ENCODE peak calls at places on chromosomes 12 and 14, in nine cellular contexts. M is cardiac muscle cell, J is choroid plexus epithelial cell, H is Peyer's patch, Y is breast epithelium, F is WERI-Rb-1, E is astrocyte of the spinal cord, Q is mucosa of descending colon, G is osteocyte. I is an unnamed sample.

GRCh38 chr12:72723732-72724131 is 451.6 kb downstream of the TRHDE start:
- DNase-seq in F (no peak), G (no peak), J (no peak), M (no peak), H (no peak), Q (no peak), E (no peak), Y (no peak), I (no peak)

GRCh38 chr12:79737875-79738718 is 47.3 kb upstream of the PAWR start:
- DNase-seq in E (peak; percentile 74), G (no peak), Q (peak; percentile 85), J (peak; percentile 82), F (peak; percentile 42), Y (no peak), H (peak; percentile 18), M (peak; percentile 76), I (peak; percentile 56)

GRCh38 chr14:93778856-93779629 is 9.2 kb downstream of the PRIMA1 start:
- DNase-seq in M (no peak), J (no peak), Q (no peak), E (no peak), H (no peak), Y (no peak), F (no peak), G (no peak), I (no peak)

GRCh38 chr14:46306267-46306666 is 345.3 kb downstream of the RPL10L start:
- DNase-seq in G (no peak), F (no peak), J (no peak), Q (no peak), M (no peak), H (no peak), E (no peak), Y (no peak), I (no peak)

GRCh38 chr12:12693111-12693671 is 2.8 kb downstream of the GPR19 start:
- DNase-seq in E (no peak), M (no peak), Q (no peak), G (no peak), H (no peak), F (no peak), Y (no peak), J (no peak), I (no peak)

GRCh38 chr14:69682607-69683263 is 71.3 kb downstream of the SUSD6 start:
- DNase-seq in G (no peak), J (no peak), E (no peak), F (no peak), M (peak; percentile 68), Q (no peak), Y (peak; percentile 42), H (no peak), I (peak; percentile 40)

GRCh38 chr12:54052745-54053624 is 650 bp upstream of the HOXC4 start:
- DNase-seq in H (peak; percentile 75), G (no peak), J (no peak), Y (no peak), E (peak; percentile 67), Q (no peak), M (no peak), F (no peak), I (peak; percentile 59)

GRCh38 chr12:46722737-46723136 is 103.1 kb downstream of the SLC38A4 start:
- DNase-seq in H (no peak), M (peak; percentile 20), E (no peak), F (no peak), G (no peak), J (peak; percentile 29), Y (no peak), Q (no peak), I (no peak)

GRCh38 chr14:100400115-100400514 is 77.0 kb downstream of the SLC25A47 start:
- DNase-seq in H (no peak), E (no peak), J (no peak), Q (peak; percentile 54), M (no peak), G (no peak), F (no peak), Y (no peak), I (no peak)

GRCh38 chr14:103216399-103216798 is 93.1 kb downstream of the TNFAIP2 start:
- DNase-seq in Y (no peak), J (no peak), H (no peak), Q (no peak), F (no peak), G (no peak), M (no peak), E (no peak), I (no peak)

GRCh38 chr14:65255029-65255545 is 152.8 kb upstream of the MAX start:
- DNase-seq in E (peak; percentile 64), M (peak; percentile 51), Q (no peak), Y (no peak), G (no peak), H (no peak), F (no peak), J (peak; percentile 56), I (peak; percentile 17)

GRCh38 chr14:94914191-94914590 is 144.3 kb upstream of the GSC start:
- DNase-seq in E (no peak), H (no peak), Y (no peak), F (no peak), J (no peak), Q (peak; percentile 56), M (no peak), G (no peak), I (no peak)

GRCh38 chr12:108495054-108495453 is 20.0 kb upstream of the FICD start:
- DNase-seq in Y (no peak), E (peak; percentile 32), M (peak; percentile 49), H (no peak), G (no peak), F (peak; percentile 52), Q (peak; percentile 34), J (peak; percentile 74), I (peak; percentile 66)

GRCh38 chr12:113788020-113788856 is 177.9 kb downstream of the RBM19 start:
- DNase-seq in F (no peak), M (peak; percentile 39), Q (no peak), H (no peak), Y (no peak), G (no peak), E (peak; percentile 39), J (peak; percentile 53), I (no peak)

GRCh38 chr12:75684678-75685620 is 173.5 kb upstream of the KRR1 start:
- DNase-seq in M (peak; percentile 90), G (no peak), J (peak; percentile 83), F (no peak), Q (no peak), Y (no peak), H (no peak), E (peak; percentile 92), I (no peak)

GRCh38 chr12:123916729-123917128 is 55.9 kb downstream of the CCDC92 start:
- DNase-seq in J (no peak), Q (no peak), E (no peak), H (no peak), G (no peak), F (no peak), Y (no peak), M (no peak), I (peak; percentile 89)

GRCh38 chr12:2642176-2642892 is 152.4 kb upstream of the FKBP4 start:
- DNase-seq in M (no peak), G (no peak), E (no peak), H (no peak), J (no peak), F (no peak), Y (no peak), Q (peak; percentile 37), I (peak; percentile 44)

GRCh38 chr12:2640709-2641108 is 154.1 kb upstream of the FKBP4 start:
- DNase-seq in F (no peak), M (peak; percentile 95), G (no peak), Y (no peak), H (no peak), Q (no peak), E (peak; percentile 94), J (peak; percentile 95), I (peak; percentile 62)

GRCh38 chr12:2641761-2642160 is 153.0 kb upstream of the FKBP4 start:
- DNase-seq in J (no peak), M (no peak), G (no peak), F (no peak), H (no peak), Q (no peak), E (no peak), Y (no peak), I (no peak)

GRCh38 chr12:2640281-2640680 is 154.5 kb upstream of the FKBP4 start:
- DNase-seq in H (no peak), Y (no peak), F (no peak), E (no peak), G (no peak), J (no peak), M (no peak), Q (no peak), I (no peak)

GRCh38 chr12:2641209-2641608 is 153.6 kb upstream of the FKBP4 start:
- DNase-seq in F (peak; percentile 48), E (peak; percentile 23), G (no peak), M (peak; percentile 54), Q (peak; percentile 22), Y (no peak), J (peak; percentile 36), H (no peak), I (peak; percentile 31)
- TF ChIP-seq CTCF in F (peak; percentile 60), E (peak; percentile 45), G (peak; percentile 35), M (peak; percentile 53), Q (no peak), Y (no peak), J (peak; percentile 52), H (no peak), I (no peak)

GRCh38 chr14:75258079-75258802 is 20.4 kb upstream of the FOS start:
- DNase-seq in Q (no peak), H (no peak), M (peak; percentile 89), Y (no peak), J (peak; percentile 61), E (peak; percentile 14), G (no peak), F (no peak), I (no peak)
- TF ChIP-seq CTCF in Q (no peak), H (no peak), M (no peak), Y (no peak), J (no peak), E (no peak), G (peak; percentile 6), F (no peak), I (no peak)

DNA sequence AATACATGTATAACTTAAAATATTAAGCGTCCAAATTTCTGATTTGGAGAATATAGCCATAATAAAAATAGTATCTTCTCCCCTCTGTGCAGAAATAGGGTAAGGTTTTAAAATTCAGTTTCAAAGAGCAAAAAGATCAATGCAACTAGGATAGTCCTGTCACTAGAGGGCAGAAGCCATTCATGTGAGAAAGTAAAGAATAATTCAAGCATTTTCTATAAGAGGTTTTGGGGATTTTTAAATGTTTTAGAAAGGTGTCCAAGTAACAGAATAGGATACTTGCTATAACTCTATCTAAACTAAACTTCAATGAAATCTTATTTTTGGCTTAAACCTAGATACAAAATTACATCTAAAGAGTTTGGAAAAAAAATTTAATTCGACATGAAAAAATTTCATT is 50.3 kb downstream of the ADAMTS20 start:
- DNase-seq in Q (no peak), H (no peak), F (no peak), J (peak; percentile 62), M (peak; percentile 32), Y (no peak), E (peak; percentile 48), G (no peak), I (no peak)
- TF ChIP-seq CTCF in Q (no peak), H (no peak), F (no peak), J (peak; percentile 67), M (peak; percentile 51), Y (no peak), E (peak; percentile 65), G (peak; percentile 58), I (peak; percentile 34)

DNA sequence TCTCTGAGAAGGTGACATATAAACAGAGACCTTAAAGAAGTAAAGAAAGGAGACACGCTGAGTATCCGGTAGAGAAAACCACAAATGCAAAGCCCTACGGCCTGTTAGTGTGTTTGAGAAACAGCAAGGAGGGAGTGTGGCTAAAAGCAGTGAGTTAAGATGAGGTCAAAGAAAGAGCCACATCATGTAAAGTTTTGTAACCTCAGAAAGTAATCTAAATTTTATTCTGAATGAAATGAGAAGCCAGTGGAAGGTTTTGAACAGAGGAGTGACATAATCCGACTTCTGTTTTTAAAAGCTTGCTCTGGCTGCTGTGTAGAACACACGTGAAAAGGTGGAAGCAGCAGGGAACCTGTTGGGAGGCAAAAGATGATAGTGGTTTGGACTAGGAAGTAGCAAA is 32.6 kb downstream of the PPP2R5E start:
- DNase-seq in G (no peak), F (no peak), Q (no peak), Y (no peak), M (no peak), J (peak; percentile 88), H (no peak), E (peak; percentile 40), I (peak; percentile 45)
- TF ChIP-seq CTCF in G (no peak), F (no peak), Q (no peak), Y (no peak), M (no peak), J (no peak), H (no peak), E (no peak), I (no peak)